ENCODE peak calls at places on chromosome 6, in ten cellular contexts. One of them, this sample, is unnamed.

GRCh38 chr6:16909599-16910360 is 148.5 kb upstream of the ATXN1 start:
- DNase-seq in SJSA1: peak
- DNase-seq in kidney tubule cell: peak
- DNase-seq in NCI-H2081 treated with DMSO at 0.1 percent for 48 hours: no peak
- DNase-seq in putamen: no peak
- DNase-seq in Right ventricle myocardium superior: no peak
- DNase-seq in activated CD4-positive, alpha-beta T cell treated with anti-CD3 and anti-CD28 coated beads for 36 hours: no peak
- DNase-seq in activated T-helper 1 cell treated with Interleukin-2 at 50 U/mL for 16 hours: no peak
- DNase-seq in progenitor cell of endocrine pancreas: no peak
- DNase-seq in NAMALWA: no peak
- DNase-seq in this sample: no peak

GRCh38 chr6:163329991-163330390 is 84.5 kb upstream of the QKI start:
- DNase-seq in SJSA1: no peak
- DNase-seq in kidney tubule cell: no peak
- DNase-seq in NCI-H2081 treated with DMSO at 0.1 percent for 48 hours: no peak
- DNase-seq in putamen: no peak
- DNase-seq in Right ventricle myocardium superior: no peak
- DNase-seq in activated CD4-positive, alpha-beta T cell treated with anti-CD3 and anti-CD28 coated beads for 36 hours: no peak
- DNase-seq in activated T-helper 1 cell treated with Interleukin-2 at 50 U/mL for 16 hours: no peak
- DNase-seq in progenitor cell of endocrine pancreas: no peak
- DNase-seq in NAMALWA: no peak
- DNase-seq in this sample: no peak

GRCh38 chr6:120992257-120992656 is 342.0 kb downstream of the TBC1D32 start:
- DNase-seq in SJSA1: no peak
- DNase-seq in kidney tubule cell: no peak
- DNase-seq in NCI-H2081 treated with DMSO at 0.1 percent for 48 hours: no peak
- DNase-seq in putamen: no peak
- DNase-seq in Right ventricle myocardium superior: no peak
- DNase-seq in activated CD4-positive, alpha-beta T cell treated with anti-CD3 and anti-CD28 coated beads for 36 hours: no peak
- DNase-seq in activated T-helper 1 cell treated with Interleukin-2 at 50 U/mL for 16 hours: no peak
- DNase-seq in progenitor cell of endocrine pancreas: no peak
- DNase-seq in NAMALWA: no peak
- DNase-seq in this sample: no peak

GRCh38 chr6:100228437-100229424 is 234.7 kb upstream of the MCHR2 start:
- DNase-seq in SJSA1: peak
- DNase-seq in kidney tubule cell: peak
- DNase-seq in NCI-H2081 treated with DMSO at 0.1 percent for 48 hours: no peak
- DNase-seq in putamen: peak
- DNase-seq in Right ventricle myocardium superior: peak
- DNase-seq in activated CD4-positive, alpha-beta T cell treated with anti-CD3 and anti-CD28 coated beads for 36 hours: peak
- DNase-seq in activated T-helper 1 cell treated with Interleukin-2 at 50 U/mL for 16 hours: no peak
- DNase-seq in progenitor cell of endocrine pancreas: peak
- DNase-seq in NAMALWA: peak
- DNase-seq in this sample: peak

GRCh38 chr6:142913036-142913510 is 31.9 kb downstream of the HIVEP2 start:
- DNase-seq in SJSA1: no peak
- DNase-seq in kidney tubule cell: no peak
- DNase-seq in NCI-H2081 treated with DMSO at 0.1 percent for 48 hours: no peak
- DNase-seq in putamen: no peak
- DNase-seq in Right ventricle myocardium superior: no peak
- DNase-seq in activated CD4-positive, alpha-beta T cell treated with anti-CD3 and anti-CD28 coated beads for 36 hours: peak
- DNase-seq in activated T-helper 1 cell treated with Interleukin-2 at 50 U/mL for 16 hours: no peak
- DNase-seq in progenitor cell of endocrine pancreas: no peak
- DNase-seq in NAMALWA: no peak
- DNase-seq in this sample: no peak

GRCh38 chr6:105593805-105594231 is 190.9 kb upstream of the PREP start:
- DNase-seq in SJSA1: no peak
- DNase-seq in kidney tubule cell: no peak
- DNase-seq in NCI-H2081 treated with DMSO at 0.1 percent for 48 hours: no peak
- DNase-seq in putamen: no peak
- DNase-seq in Right ventricle myocardium superior: no peak
- DNase-seq in activated CD4-positive, alpha-beta T cell treated with anti-CD3 and anti-CD28 coated beads for 36 hours: no peak
- DNase-seq in activated T-helper 1 cell treated with Interleukin-2 at 50 U/mL for 16 hours: no peak
- DNase-seq in progenitor cell of endocrine pancreas: no peak
- DNase-seq in NAMALWA: no peak
- DNase-seq in this sample: no peak

GRCh38 chr6:157221049-157221816 is 102.1 kb downstream of the TMEM242 start:
- DNase-seq in SJSA1: peak
- DNase-seq in kidney tubule cell: peak
- DNase-seq in NCI-H2081 treated with DMSO at 0.1 percent for 48 hours: no peak
- DNase-seq in putamen: peak
- DNase-seq in Right ventricle myocardium superior: peak
- DNase-seq in activated CD4-positive, alpha-beta T cell treated with anti-CD3 and anti-CD28 coated beads for 36 hours: peak
- DNase-seq in activated T-helper 1 cell treated with Interleukin-2 at 50 U/mL for 16 hours: peak
- DNase-seq in progenitor cell of endocrine pancreas: peak
- DNase-seq in NAMALWA: peak
- DNase-seq in this sample: peak

GRCh38 chr6:75437451-75438185 is 56.0 kb downstream of the FILIP1 start:
- DNase-seq in SJSA1: no peak
- DNase-seq in kidney tubule cell: peak
- DNase-seq in NCI-H2081 treated with DMSO at 0.1 percent for 48 hours: no peak
- DNase-seq in putamen: no peak
- DNase-seq in Right ventricle myocardium superior: no peak
- DNase-seq in activated CD4-positive, alpha-beta T cell treated with anti-CD3 and anti-CD28 coated beads for 36 hours: no peak
- DNase-seq in activated T-helper 1 cell treated with Interleukin-2 at 50 U/mL for 16 hours: no peak
- DNase-seq in progenitor cell of endocrine pancreas: no peak
- DNase-seq in NAMALWA: no peak
- DNase-seq in this sample: no peak

GRCh38 chr6:56720882-56721281 is 78.2 kb upstream of the DST start:
- DNase-seq in SJSA1: no peak
- DNase-seq in kidney tubule cell: no peak
- DNase-seq in NCI-H2081 treated with DMSO at 0.1 percent for 48 hours: no peak
- DNase-seq in putamen: no peak
- DNase-seq in Right ventricle myocardium superior: no peak
- DNase-seq in activated CD4-positive, alpha-beta T cell treated with anti-CD3 and anti-CD28 coated beads for 36 hours: no peak
- DNase-seq in activated T-helper 1 cell treated with Interleukin-2 at 50 U/mL for 16 hours: no peak
- DNase-seq in progenitor cell of endocrine pancreas: no peak
- DNase-seq in NAMALWA: no peak
- DNase-seq in this sample: no peak

GRCh38 chr6:129235167-129236072 is 352.5 kb downstream of the LAMA2 start:
- DNase-seq in SJSA1: no peak
- DNase-seq in kidney tubule cell: no peak
- DNase-seq in NCI-H2081 treated with DMSO at 0.1 percent for 48 hours: no peak
- DNase-seq in putamen: no peak
- DNase-seq in Right ventricle myocardium superior: no peak
- DNase-seq in activated CD4-positive, alpha-beta T cell treated with anti-CD3 and anti-CD28 coated beads for 36 hours: no peak
- DNase-seq in activated T-helper 1 cell treated with Interleukin-2 at 50 U/mL for 16 hours: no peak
- DNase-seq in progenitor cell of endocrine pancreas: no peak
- DNase-seq in NAMALWA: peak
- DNase-seq in this sample: no peak

GRCh38 chr6:140858381-140858971 is 1274.2 kb upstream of the GJE1 start:
- DNase-seq in SJSA1: no peak
- DNase-seq in kidney tubule cell: peak
- DNase-seq in NCI-H2081 treated with DMSO at 0.1 percent for 48 hours: no peak
- DNase-seq in putamen: no peak
- DNase-seq in Right ventricle myocardium superior: no peak
- DNase-seq in activated CD4-positive, alpha-beta T cell treated with anti-CD3 and anti-CD28 coated beads for 36 hours: no peak
- DNase-seq in activated T-helper 1 cell treated with Interleukin-2 at 50 U/mL for 16 hours: no peak
- DNase-seq in progenitor cell of endocrine pancreas: no peak
- DNase-seq in NAMALWA: no peak
- DNase-seq in this sample: no peak

GRCh38 chr6:4516206-4516605 is 260.0 kb upstream of the CDYL start:
- DNase-seq in SJSA1: no peak
- DNase-seq in kidney tubule cell: peak
- DNase-seq in NCI-H2081 treated with DMSO at 0.1 percent for 48 hours: no peak
- DNase-seq in putamen: no peak
- DNase-seq in Right ventricle myocardium superior: no peak
- DNase-seq in activated CD4-positive, alpha-beta T cell treated with anti-CD3 and anti-CD28 coated beads for 36 hours: no peak
- DNase-seq in activated T-helper 1 cell treated with Interleukin-2 at 50 U/mL for 16 hours: no peak
- DNase-seq in progenitor cell of endocrine pancreas: no peak
- DNase-seq in NAMALWA: no peak
- DNase-seq in this sample: no peak

GRCh38 chr6:33621396-33622388 is 570 bp downstream of the ITPR3 start:
- DNase-seq in SJSA1: no peak
- DNase-seq in kidney tubule cell: peak
- DNase-seq in NCI-H2081 treated with DMSO at 0.1 percent for 48 hours: no peak
- DNase-seq in putamen: no peak
- DNase-seq in Right ventricle myocardium superior: peak
- DNase-seq in activated CD4-positive, alpha-beta T cell treated with anti-CD3 and anti-CD28 coated beads for 36 hours: peak
- DNase-seq in activated T-helper 1 cell treated with Interleukin-2 at 50 U/mL for 16 hours: peak
- DNase-seq in progenitor cell of endocrine pancreas: no peak
- DNase-seq in NAMALWA: peak
- DNase-seq in this sample: no peak

GRCh38 chr6:116364361-116364760 is 6.4 kb upstream of the DSE start:
- DNase-seq in SJSA1: no peak
- DNase-seq in kidney tubule cell: peak
- DNase-seq in NCI-H2081 treated with DMSO at 0.1 percent for 48 hours: no peak
- DNase-seq in putamen: no peak
- DNase-seq in Right ventricle myocardium superior: no peak
- DNase-seq in activated CD4-positive, alpha-beta T cell treated with anti-CD3 and anti-CD28 coated beads for 36 hours: no peak
- DNase-seq in activated T-helper 1 cell treated with Interleukin-2 at 50 U/mL for 16 hours: no peak
- DNase-seq in progenitor cell of endocrine pancreas: no peak
- DNase-seq in NAMALWA: no peak
- DNase-seq in this sample: no peak

GRCh38 chr6:29617782-29618557 is 15.0 kb downstream of the GABBR1 start:
- DNase-seq in SJSA1: no peak
- DNase-seq in kidney tubule cell: no peak
- DNase-seq in NCI-H2081 treated with DMSO at 0.1 percent for 48 hours: no peak
- DNase-seq in putamen: no peak
- DNase-seq in Right ventricle myocardium superior: no peak
- DNase-seq in activated CD4-positive, alpha-beta T cell treated with anti-CD3 and anti-CD28 coated beads for 36 hours: peak
- DNase-seq in activated T-helper 1 cell treated with Interleukin-2 at 50 U/mL for 16 hours: no peak
- DNase-seq in progenitor cell of endocrine pancreas: no peak
- DNase-seq in NAMALWA: peak
- DNase-seq in this sample: no peak

GRCh38 chr6:72798196-72798595 is 176.3 kb downstream of the KCNQ5 start:
- DNase-seq in SJSA1: peak
- DNase-seq in kidney tubule cell: peak
- DNase-seq in NCI-H2081 treated with DMSO at 0.1 percent for 48 hours: no peak
- DNase-seq in putamen: peak
- DNase-seq in Right ventricle myocardium superior: no peak
- DNase-seq in activated CD4-positive, alpha-beta T cell treated with anti-CD3 and anti-CD28 coated beads for 36 hours: no peak
- DNase-seq in activated T-helper 1 cell treated with Interleukin-2 at 50 U/mL for 16 hours: no peak
- DNase-seq in progenitor cell of endocrine pancreas: no peak
- DNase-seq in NAMALWA: no peak
- DNase-seq in this sample: no peak

GRCh38 chr6:170049641-170050491 is 241.0 kb downstream of the DLL1 start:
- DNase-seq in SJSA1: no peak
- DNase-seq in kidney tubule cell: no peak
- DNase-seq in NCI-H2081 treated with DMSO at 0.1 percent for 48 hours: no peak
- DNase-seq in putamen: peak
- DNase-seq in Right ventricle myocardium superior: peak
- DNase-seq in activated CD4-positive, alpha-beta T cell treated with anti-CD3 and anti-CD28 coated beads for 36 hours: no peak
- DNase-seq in activated T-helper 1 cell treated with Interleukin-2 at 50 U/mL for 16 hours: no peak
- DNase-seq in progenitor cell of endocrine pancreas: no peak
- DNase-seq in NAMALWA: no peak
- DNase-seq in this sample: no peak

GRCh38 chr6:124441430-124441829 is 520.8 kb upstream of the RNF217 start:
- DNase-seq in SJSA1: no peak
- DNase-seq in kidney tubule cell: peak
- DNase-seq in NCI-H2081 treated with DMSO at 0.1 percent for 48 hours: no peak
- DNase-seq in putamen: no peak
- DNase-seq in Right ventricle myocardium superior: no peak
- DNase-seq in activated CD4-positive, alpha-beta T cell treated with anti-CD3 and anti-CD28 coated beads for 36 hours: no peak
- DNase-seq in activated T-helper 1 cell treated with Interleukin-2 at 50 U/mL for 16 hours: no peak
- DNase-seq in progenitor cell of endocrine pancreas: no peak
- DNase-seq in NAMALWA: no peak
- DNase-seq in this sample: no peak

GRCh38 chr6:63805808-63806572 is 170.4 kb downstream of the PHF3 start:
- DNase-seq in SJSA1: peak
- DNase-seq in kidney tubule cell: peak
- DNase-seq in NCI-H2081 treated with DMSO at 0.1 percent for 48 hours: peak
- DNase-seq in putamen: no peak
- DNase-seq in Right ventricle myocardium superior: no peak
- DNase-seq in activated CD4-positive, alpha-beta T cell treated with anti-CD3 and anti-CD28 coated beads for 36 hours: no peak
- DNase-seq in activated T-helper 1 cell treated with Interleukin-2 at 50 U/mL for 16 hours: no peak
- DNase-seq in progenitor cell of endocrine pancreas: no peak
- DNase-seq in NAMALWA: no peak
- DNase-seq in this sample: no peak

GRCh38 chr6:53349209-53349693 is 501 bp upstream of the ELOVL5 start:
- DNase-seq in SJSA1: no peak
- DNase-seq in kidney tubule cell: no peak
- DNase-seq in NCI-H2081 treated with DMSO at 0.1 percent for 48 hours: no peak
- DNase-seq in putamen: no peak
- DNase-seq in Right ventricle myocardium superior: no peak
- DNase-seq in activated CD4-positive, alpha-beta T cell treated with anti-CD3 and anti-CD28 coated beads for 36 hours: no peak
- DNase-seq in activated T-helper 1 cell treated with Interleukin-2 at 50 U/mL for 16 hours: no peak
- DNase-seq in progenitor cell of endocrine pancreas: no peak
- DNase-seq in NAMALWA: no peak
- DNase-seq in this sample: no peak

GRCh38 chr6:43838276-43839036 is 68.4 kb downstream of the VEGFA start:
- DNase-seq in SJSA1: peak
- DNase-seq in kidney tubule cell: peak
- DNase-seq in NCI-H2081 treated with DMSO at 0.1 percent for 48 hours: no peak
- DNase-seq in putamen: peak
- DNase-seq in Right ventricle myocardium superior: peak
- DNase-seq in activated CD4-positive, alpha-beta T cell treated with anti-CD3 and anti-CD28 coated beads for 36 hours: peak
- DNase-seq in activated T-helper 1 cell treated with Interleukin-2 at 50 U/mL for 16 hours: no peak
- DNase-seq in progenitor cell of endocrine pancreas: no peak
- DNase-seq in NAMALWA: peak
- DNase-seq in this sample: no peak

GRCh38 chr6:123850555-123850954 is 46.9 kb downstream of the NKAIN2 start:
- DNase-seq in SJSA1: no peak
- DNase-seq in kidney tubule cell: no peak
- DNase-seq in NCI-H2081 treated with DMSO at 0.1 percent for 48 hours: no peak
- DNase-seq in putamen: no peak
- DNase-seq in Right ventricle myocardium superior: no peak
- DNase-seq in activated CD4-positive, alpha-beta T cell treated with anti-CD3 and anti-CD28 coated beads for 36 hours: no peak
- DNase-seq in activated T-helper 1 cell treated with Interleukin-2 at 50 U/mL for 16 hours: no peak
- DNase-seq in progenitor cell of endocrine pancreas: no peak
- DNase-seq in NAMALWA: no peak
- DNase-seq in this sample: no peak

GRCh38 chr6:92297101-92297500 is 1122.3 kb downstream of the EPHA7 start:
- DNase-seq in SJSA1: no peak
- DNase-seq in kidney tubule cell: no peak
- DNase-seq in NCI-H2081 treated with DMSO at 0.1 percent for 48 hours: no peak
- DNase-seq in putamen: no peak
- DNase-seq in Right ventricle myocardium superior: no peak
- DNase-seq in activated CD4-positive, alpha-beta T cell treated with anti-CD3 and anti-CD28 coated beads for 36 hours: no peak
- DNase-seq in activated T-helper 1 cell treated with Interleukin-2 at 50 U/mL for 16 hours: no peak
- DNase-seq in progenitor cell of endocrine pancreas: no peak
- DNase-seq in NAMALWA: no peak
- DNase-seq in this sample: no peak

GRCh38 chr6:168524644-168525043 is 83.7 kb downstream of the SMOC2 start:
- DNase-seq in SJSA1: no peak
- DNase-seq in kidney tubule cell: no peak
- DNase-seq in NCI-H2081 treated with DMSO at 0.1 percent for 48 hours: no peak
- DNase-seq in putamen: no peak
- DNase-seq in Right ventricle myocardium superior: no peak
- DNase-seq in activated CD4-positive, alpha-beta T cell treated with anti-CD3 and anti-CD28 coated beads for 36 hours: no peak
- DNase-seq in activated T-helper 1 cell treated with Interleukin-2 at 50 U/mL for 16 hours: no peak
- DNase-seq in progenitor cell of endocrine pancreas: no peak
- DNase-seq in NAMALWA: no peak
- DNase-seq in this sample: no peak

GRCh38 chr6:135880066-135880972 is 28.8 kb downstream of the PDE7B start:
- DNase-seq in SJSA1: peak
- DNase-seq in kidney tubule cell: peak
- DNase-seq in NCI-H2081 treated with DMSO at 0.1 percent for 48 hours: no peak
- DNase-seq in putamen: no peak
- DNase-seq in Right ventricle myocardium superior: no peak
- DNase-seq in activated CD4-positive, alpha-beta T cell treated with anti-CD3 and anti-CD28 coated beads for 36 hours: peak
- DNase-seq in activated T-helper 1 cell treated with Interleukin-2 at 50 U/mL for 16 hours: peak
- DNase-seq in progenitor cell of endocrine pancreas: no peak
- DNase-seq in NAMALWA: peak
- DNase-seq in this sample: no peak

GRCh38 chr6:159229526-159229925 is 60.3 kb downstream of the FNDC1 start:
- DNase-seq in SJSA1: no peak
- DNase-seq in kidney tubule cell: no peak
- DNase-seq in NCI-H2081 treated with DMSO at 0.1 percent for 48 hours: no peak
- DNase-seq in putamen: no peak
- DNase-seq in Right ventricle myocardium superior: no peak
- DNase-seq in activated CD4-positive, alpha-beta T cell treated with anti-CD3 and anti-CD28 coated beads for 36 hours: no peak
- DNase-seq in activated T-helper 1 cell treated with Interleukin-2 at 50 U/mL for 16 hours: no peak
- DNase-seq in progenitor cell of endocrine pancreas: no peak
- DNase-seq in NAMALWA: no peak
- DNase-seq in this sample: no peak

GRCh38 chr6:167892835-167893234 is 66.1 kb downstream of the AFDN start:
- DNase-seq in SJSA1: peak
- DNase-seq in kidney tubule cell: peak
- DNase-seq in NCI-H2081 treated with DMSO at 0.1 percent for 48 hours: no peak
- DNase-seq in putamen: no peak
- DNase-seq in Right ventricle myocardium superior: no peak
- DNase-seq in activated CD4-positive, alpha-beta T cell treated with anti-CD3 and anti-CD28 coated beads for 36 hours: no peak
- DNase-seq in activated T-helper 1 cell treated with Interleukin-2 at 50 U/mL for 16 hours: no peak
- DNase-seq in progenitor cell of endocrine pancreas: no peak
- DNase-seq in NAMALWA: no peak
- DNase-seq in this sample: peak

GRCh38 chr6:36697481-36697903 is at the start of gene RAB44:
- DNase-seq in SJSA1: no peak
- DNase-seq in kidney tubule cell: no peak
- DNase-seq in NCI-H2081 treated with DMSO at 0.1 percent for 48 hours: no peak
- DNase-seq in putamen: no peak
- DNase-seq in Right ventricle myocardium superior: no peak
- DNase-seq in activated CD4-positive, alpha-beta T cell treated with anti-CD3 and anti-CD28 coated beads for 36 hours: no peak
- DNase-seq in activated T-helper 1 cell treated with Interleukin-2 at 50 U/mL for 16 hours: no peak
- DNase-seq in progenitor cell of endocrine pancreas: no peak
- DNase-seq in NAMALWA: no peak
- DNase-seq in this sample: no peak